ENCODE peak calls at places on chromosome 11, in seven cellular contexts. L is mammary epithelial cell, O is upper lobe of right lung, X is endodermal cell, S is hepatocyte, R is mucosa of descending colon, Z is lower lobe of right lung. B is an unnamed sample.

GRCh38 chr11:71369411-71369810 is 78.8 kb downstream of the DHCR7 start:
- DNase-seq in R (no peak), O (no peak), X (no peak), S (no peak), L (no peak), Z (no peak), B (no peak)

GRCh38 chr11:117535201-117535869 is 207.7 kb downstream of the CEP164 start:
- DNase-seq in L (no peak), S (no peak), R (peak), O (no peak), Z (peak), X (no peak), B (peak)

GRCh38 chr11:119990306-119991021 is 147.4 kb downstream of the TRIM29 start:
- DNase-seq in R (no peak), X (no peak), Z (no peak), O (peak), S (no peak), L (no peak), B (no peak)

GRCh38 chr11:8168485-8169257 is at the start of gene RIC3:
- DNase-seq in Z (peak), R (peak), S (peak), L (peak), X (peak), O (peak), B (no peak)

GRCh38 chr11:6443269-6444003 is 2.6 kb upstream of the HPX start:
- DNase-seq in Z (peak), O (peak), S (peak), L (peak), X (peak), R (no peak), B (peak)

GRCh38 chr11:61542024-61542461 is 33.5 kb downstream of the LRRC10B start:
- DNase-seq in O (no peak), R (no peak), L (no peak), S (no peak), Z (no peak), X (no peak), B (no peak)

GRCh38 chr11:34809191-34810106 is 106.7 kb downstream of the APIP start:
- DNase-seq in L (peak), Z (no peak), S (peak), R (no peak), X (no peak), O (no peak), B (peak)

GRCh38 chr11:110184466-110184865 is 91.3 kb downstream of the ZC3H12C start:
- DNase-seq in S (no peak), X (no peak), L (no peak), R (no peak), Z (no peak), O (no peak), B (no peak)

GRCh38 chr11:69787457-69787856 is 12.3 kb upstream of the FGF4 start:
- DNase-seq in L (no peak), S (no peak), O (no peak), Z (no peak), R (no peak), X (peak), B (no peak)

GRCh38 chr11:4546876-4547275 is 1.9 kb downstream of the OR52M1 start:
- DNase-seq in X (no peak), Z (no peak), L (no peak), S (no peak), R (no peak), O (no peak), B (no peak)

GRCh38 chr11:94504689-94505293 is 7.5 kb upstream of the C11orf97 start:
- DNase-seq in O (no peak), S (peak), R (no peak), L (peak), X (no peak), Z (no peak), B (peak)

GRCh38 chr11:114291847-114292680 is 4.1 kb upstream of the NNMT start:
- DNase-seq in X (no peak), L (peak), R (no peak), Z (no peak), S (no peak), O (no peak), B (no peak)

GRCh38 chr11:65366340-65366773 is 11.8 kb downstream of the TIGD3 start:
- DNase-seq in O (no peak), R (no peak), S (peak), L (peak), X (peak), Z (no peak), B (peak)

GRCh38 chr11:111372538-111372937 is 6.5 kb downstream of the POU2AF1 start:
- DNase-seq in L (no peak), Z (no peak), X (no peak), R (no peak), S (no peak), O (no peak), B (peak)

GRCh38 chr11:47270331-47271271 is 668 bp downstream of the MADD start:
- DNase-seq in Z (peak), S (peak), L (peak), R (peak), X (peak), O (peak), B (peak)

GRCh38 chr11:129359748-129360147 is 15.9 kb upstream of the BARX2 start:
- DNase-seq in L (no peak), X (no peak), Z (no peak), O (no peak), R (no peak), S (no peak), B (no peak)

GRCh38 chr11:34650528-34650927 is 29.6 kb downstream of the EHF start:
- DNase-seq in S (no peak), X (no peak), O (no peak), Z (no peak), L (peak), R (no peak), B (peak)

GRCh38 chr11:86143429-86144030 is 74.6 kb upstream of the PICALM start:
- DNase-seq in R (no peak), S (no peak), Z (no peak), X (no peak), O (no peak), L (no peak), B (no peak)

GRCh38 chr11:75277991-75278790 is 37.6 kb downstream of the TPBGL start:
- DNase-seq in S (no peak), L (no peak), Z (no peak), R (no peak), O (peak), X (no peak), B (no peak)

GRCh38 chr11:267491-267994 is 10.7 kb upstream of the NLRP6 start:
- DNase-seq in X (peak), R (peak), S (no peak), L (peak), Z (peak), O (peak), B (no peak)
- H3K4me3 ChIP-seq in X (no peak), R (no peak), S (no peak), L (peak), Z (peak), O (peak), B (no peak)

GRCh38 chr11:101390539-101390938 is 193.3 kb downstream of the TRPC6 start:
- DNase-seq in O (no peak), L (no peak), S (no peak), X (no peak), R (no peak), Z (no peak), B (peak)
- TF ChIP-seq CTCF in O (peak), L (peak), S (peak), X (peak), R (no peak), Z (no peak), B (peak)

DNA sequence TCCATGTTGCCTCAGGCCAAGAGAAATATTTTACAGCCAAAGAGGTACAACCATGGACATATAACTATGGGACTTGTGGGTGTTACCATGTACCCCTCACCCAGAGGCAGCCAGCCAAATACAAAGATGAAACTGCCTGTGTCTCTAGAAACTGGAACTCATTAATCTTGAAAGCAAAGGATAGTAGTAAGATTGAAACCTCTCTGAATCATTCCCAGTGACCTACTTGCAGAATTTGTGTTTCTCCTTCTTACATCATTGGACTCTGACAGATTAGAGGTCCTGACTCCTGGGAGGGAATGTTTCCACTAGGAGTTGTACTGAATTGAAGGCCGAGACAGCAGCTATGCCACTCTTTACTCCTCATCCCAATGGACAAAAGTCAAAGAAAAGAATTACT is 257.4 kb upstream of the UBASH3B start:
- DNase-seq in X (no peak), R (no peak), O (no peak), S (no peak), Z (no peak), L (no peak), B (no peak)
- H3K4me3 ChIP-seq in X (no peak), R (no peak), O (no peak), S (no peak), Z (no peak), L (no peak), B (no peak)

DNA sequence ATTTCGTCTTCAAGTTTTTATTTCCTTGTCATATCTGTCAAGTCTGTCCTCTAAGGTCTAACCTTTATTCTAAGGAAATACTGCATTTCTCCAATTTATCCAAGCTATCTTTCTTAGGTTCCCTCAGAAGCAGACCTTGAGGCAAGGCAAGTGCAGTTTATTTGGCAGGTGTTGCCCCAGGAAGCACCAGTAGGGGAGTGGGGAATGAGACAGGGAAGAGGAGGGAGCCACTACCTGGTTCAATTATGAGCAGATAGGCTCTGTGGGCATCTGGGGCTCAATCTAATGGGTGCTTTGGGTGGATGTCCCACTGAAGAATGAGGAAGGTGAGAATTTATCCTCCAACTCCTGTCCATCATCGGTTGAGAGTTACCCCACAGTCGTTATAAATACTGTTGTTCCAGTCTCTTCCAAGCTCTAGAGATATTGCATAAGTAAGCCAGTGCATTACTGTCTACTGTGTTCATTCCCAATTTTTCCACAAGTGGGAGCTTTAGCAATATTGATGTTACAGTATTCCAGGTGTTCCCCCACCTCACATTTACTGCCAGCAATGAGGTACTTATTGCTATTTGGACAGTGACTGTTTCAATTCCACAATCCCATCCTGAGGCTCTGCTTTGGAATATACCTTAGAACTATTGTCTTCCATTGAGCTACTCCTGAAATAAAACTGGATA is 154.9 kb upstream of the CEP126 start:
- DNase-seq in O (no peak), S (no peak), Z (no peak), X (no peak), L (no peak), R (no peak), B (no peak)
- TF ChIP-seq CTCF in O (peak), S (peak), Z (no peak), X (peak), L (peak), R (no peak), B (peak)

DNA sequence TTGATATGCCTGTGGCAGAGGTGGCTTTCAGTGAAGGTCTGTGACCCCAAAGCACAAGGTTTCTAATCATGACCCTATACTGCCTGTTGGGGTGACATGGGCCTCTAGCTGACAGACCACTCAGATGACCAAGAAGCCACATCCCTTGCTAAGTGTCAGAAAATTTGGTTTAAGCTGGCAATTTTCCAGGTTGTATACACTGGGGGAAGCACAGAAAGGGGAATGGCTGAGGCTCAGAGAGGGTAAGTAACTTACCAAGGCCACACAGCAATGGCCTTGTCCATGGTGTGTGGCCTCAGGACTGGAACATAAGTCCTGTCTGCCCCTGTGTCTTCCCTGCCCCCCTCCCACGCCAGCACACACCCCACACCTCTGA is 66.9 kb upstream of the PRDM11 start:
- DNase-seq in X (no peak), S (no peak), O (no peak), R (no peak), L (no peak), Z (no peak), B (no peak)
- H3K4me3 ChIP-seq in X (no peak), S (no peak), O (no peak), R (no peak), L (no peak), Z (no peak), B (no peak)

B was measured in A673.